ENCODE peak calls at places on chromosome 9, in five cellular contexts. H is CD8-positive, alpha-beta T cell; X is heart left ventricle; N is choroid plexus epithelial cell; J is OCI-LY7. K is an unnamed sample.

GRCh38 chr9:92759990-92760893 is 4.4 kb downstream of the BICD2 start:
- DNase-seq in X (peak; percentile 85), N (no peak), J (no peak), H (no peak), K (no peak)

GRCh38 chr9:128669786-128670185 is 13.1 kb upstream of the DYNC2I2 start:
- DNase-seq in H (no peak), X (no peak), N (no peak), J (no peak), K (no peak)

GRCh38 chr9:91078041-91078441 is 276.4 kb downstream of the SYK start:
- DNase-seq in N (peak; percentile 62), X (no peak), H (no peak), J (no peak), K (no peak)

GRCh38 chr9:111566234-111566633 is 33.2 kb downstream of the PTGR1 start:
- DNase-seq in H (no peak), J (no peak), N (peak; percentile 17), X (no peak), K (no peak)

GRCh38 chr9:29966247-29966646 is 2393.0 kb upstream of the C9orf72 start:
- DNase-seq in X (no peak), N (peak; percentile 79), H (no peak), J (no peak), K (no peak)

GRCh38 chr9:81844131-81844567 is 84.1 kb upstream of the SPATA31D4 start:
- DNase-seq in J (no peak), H (no peak), X (no peak), N (no peak), K (peak; percentile 28)

GRCh38 chr9:7844283-7844682 is 44.7 kb upstream of the DMAC1 start:
- DNase-seq in J (peak; percentile 46), X (no peak), N (peak; percentile 11), H (no peak), K (peak; percentile 13)

GRCh38 chr9:137485343-137486140 is 26.4 kb upstream of the NSMF start:
- DNase-seq in J (no peak), X (no peak), N (no peak), H (no peak), K (no peak)

GRCh38 chr9:123866497-123866896 is 63.4 kb downstream of the DENND1A start:
- DNase-seq in J (no peak), N (peak; percentile 43), X (no peak), H (no peak), K (no peak)

GRCh38 chr9:133592731-133593409 is 16.3 kb downstream of the FAM163B start:
- DNase-seq in H (no peak), N (peak; percentile 49), X (peak; percentile 47), J (peak; percentile 39), K (no peak)
- TF ChIP-seq CTCF in H (no peak), N (peak; percentile 71), X (no peak), J (peak; percentile 72), K (no peak)

GRCh38 chr9:98207606-98208005 is 15.2 kb upstream of the CORO2A start:
- DNase-seq in X (no peak), J (no peak), H (no peak), N (peak; percentile 50), K (no peak)
- TF ChIP-seq CTCF in X (no peak), J (peak; percentile 37), H (no peak), N (peak; percentile 18), K (no peak)

GRCh38 chr9:21557428-21557768 is 75.3 kb upstream of the IFNE start:
- DNase-seq in J (no peak), X (no peak), H (no peak), N (no peak), K (no peak)

GRCh38 chr9:21559402-21560280 is 77.5 kb upstream of the IFNE start:
- DNase-seq in X (peak; percentile 49), J (no peak), H (peak; percentile 19), N (peak; percentile 55), K (peak; percentile 84)

GRCh38 chr9:21556581-21557427 is 74.7 kb upstream of the IFNE start:
- DNase-seq in X (no peak), H (no peak), J (no peak), N (no peak), K (no peak)

GRCh38 chr9:21558627-21559401 is 76.7 kb upstream of the IFNE start:
- DNase-seq in N (peak; percentile 48), X (no peak), J (no peak), H (no peak), K (no peak)

DNA sequence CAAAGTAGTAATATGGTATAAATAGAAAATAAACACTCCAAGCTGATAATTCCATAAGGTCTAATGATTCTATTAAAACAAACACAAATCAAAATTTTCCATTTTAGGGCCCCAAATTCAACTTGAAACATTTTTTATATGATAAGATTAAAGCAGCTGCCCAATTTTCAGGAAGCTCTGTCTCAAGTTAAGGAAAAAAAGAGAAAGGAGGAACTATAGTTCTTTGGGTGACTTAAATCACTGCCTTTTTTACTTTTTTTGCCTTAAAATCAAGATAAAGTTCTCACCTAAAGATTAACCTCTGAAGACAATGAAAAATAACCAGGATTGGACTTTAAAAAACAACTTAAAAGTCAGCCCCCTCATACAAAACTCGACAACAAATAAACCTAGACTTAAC is 76.0 kb upstream of the IFNE start:
- DNase-seq in X (no peak), H (no peak), J (no peak), N (no peak), K (no peak)
- TF ChIP-seq CTCF in X (no peak), H (no peak), J (no peak), N (no peak), K (no peak)

GRCh38 chr9:89010056-89010455 is 18.8 kb downstream of the S1PR3 start:
- DNase-seq in X (no peak), J (no peak), N (no peak), H (no peak), K (no peak)

GRCh38 chr9:89008346-89009048 is 17.2 kb downstream of the S1PR3 start:
- DNase-seq in N (no peak), J (no peak), X (no peak), H (no peak), K (no peak)

GRCh38 chr9:89010526-89011089 is 19.3 kb downstream of the S1PR3 start:
- DNase-seq in J (no peak), X (no peak), H (no peak), N (no peak), K (no peak)

GRCh38 chr9:89007568-89007967 is 16.3 kb downstream of the S1PR3 start:
- DNase-seq in J (no peak), X (no peak), H (no peak), N (no peak), K (no peak)

GRCh38 chr9:89009049-89009840 is 18.0 kb downstream of the S1PR3 start:
- DNase-seq in H (no peak), N (no peak), J (peak; percentile 8), X (no peak), K (no peak)
- TF ChIP-seq CTCF in H (no peak), N (peak; percentile 53), J (peak; percentile 53), X (no peak), K (no peak)

GRCh38 chr9:122095010-122095767 is 2.1 kb upstream of the TTLL11 start:
- DNase-seq in N (peak; percentile 84), X (no peak), J (peak; percentile 70), H (peak; percentile 22), K (no peak)
- TF ChIP-seq CTCF in N (peak; percentile 81), X (peak; percentile 57), J (peak; percentile 87), H (peak; percentile 64), K (peak; percentile 56)

GRCh38 chr9:117247271-117247670 is 167.6 kb downstream of the ASTN2 start:
- DNase-seq in X (no peak), H (no peak), N (peak; percentile 34), J (peak; percentile 7), K (no peak)
- TF ChIP-seq CTCF in X (peak; percentile 35), H (no peak), N (peak; percentile 46), J (peak; percentile 62), K (peak; percentile 31)

GRCh38 chr9:77014597-77015263 is 4.7 kb upstream of the FOXB2 start:
- DNase-seq in J (no peak), X (no peak), N (no peak), H (no peak), K (no peak)

GRCh38 chr9:77013932-77014596 is 5.4 kb upstream of the FOXB2 start:
- DNase-seq in J (no peak), N (no peak), H (no peak), X (no peak), K (no peak)

GRCh38 chr9:77010527-77010926 is 8.9 kb upstream of the FOXB2 start:
- DNase-seq in N (no peak), X (no peak), H (no peak), J (no peak), K (no peak)

GRCh38 chr9:77013186-77013931 is 6.1 kb upstream of the FOXB2 start:
- DNase-seq in H (no peak), J (no peak), N (no peak), X (no peak), K (no peak)

DNA sequence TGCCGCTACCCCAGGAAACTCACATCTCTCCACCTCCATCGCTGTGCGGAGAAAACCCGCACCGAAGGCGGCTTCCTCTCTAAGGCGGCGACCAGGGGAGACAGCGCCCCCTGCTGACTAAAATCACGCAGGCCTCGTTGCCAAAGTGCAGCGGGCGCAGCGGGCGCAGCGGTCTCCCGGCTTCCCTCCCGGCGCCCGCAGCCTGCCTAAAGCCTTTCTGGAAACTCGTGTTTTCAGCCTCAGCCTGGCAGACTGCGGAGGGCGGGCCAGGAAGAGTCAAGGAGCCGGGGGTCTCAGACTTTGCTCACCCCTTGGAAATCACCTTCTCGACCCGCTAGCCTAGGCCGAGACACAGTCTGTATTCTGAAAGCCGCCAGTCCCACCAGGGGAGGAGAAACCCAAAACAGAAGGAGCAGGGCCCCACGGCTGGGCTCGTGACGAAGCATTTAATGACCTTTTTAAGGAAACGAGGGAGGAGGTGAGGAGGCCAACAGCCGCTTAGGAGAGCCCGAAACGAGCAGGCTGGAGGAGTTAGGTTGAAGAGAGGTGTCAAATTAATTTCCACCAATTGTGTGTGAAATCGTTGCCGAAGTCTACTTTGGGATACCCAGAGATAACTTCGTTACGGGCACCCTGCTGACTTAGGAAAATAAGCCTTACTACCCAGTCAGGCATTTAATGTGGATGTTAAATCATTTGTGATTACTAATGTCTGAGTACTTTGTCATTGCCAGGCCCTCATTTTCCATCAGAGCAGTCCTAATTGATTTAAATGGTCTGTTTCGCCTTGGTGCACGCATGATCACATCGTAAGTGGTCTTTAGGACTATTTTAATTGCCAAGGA is 7.3 kb upstream of the FOXB2 start:
- DNase-seq in N (peak; percentile 48), J (peak; percentile 11), H (peak; percentile 52), X (peak; percentile 75), K (no peak)
- TF ChIP-seq CTCF in N (peak; percentile 73), J (peak; percentile 80), H (peak; percentile 55), X (peak; percentile 78), K (no peak)

GRCh38 chr9:5593904-5594303 is 35.0 kb upstream of the RIC1 start:
- DNase-seq in X (no peak), N (no peak), J (peak; percentile 89), H (no peak), K (no peak)
- TF ChIP-seq CTCF in X (no peak), N (no peak), J (no peak), H (no peak), K (no peak)